ENCODE peak calls at places on chromosome 10, in nine cellular contexts. X is mammary epithelial cell; I is aorta; Z is GM23248; O is ovary; S is esophagus squamous epithelium; W is psoas muscle; B is esophagus muscularis mucosa; N is CD8-positive, alpha-beta T cell. K is an unnamed sample.

GRCh38 chr10:93299606-93300353 is 182.4 kb downstream of the MYOF start:
- DNase-seq in X (no peak), I (no peak), Z (no peak), O (no peak), S (no peak), W (no peak), B (no peak), N (no peak), K (no peak)

GRCh38 chr10:61024801-61025201 is 80.8 kb upstream of the RHOBTB1 start:
- DNase-seq in X (no peak), I (no peak), Z (peak; percentile 51), O (no peak), S (no peak), W (no peak), B (no peak), N (no peak), K (no peak)

GRCh38 chr10:48496831-48497792 is 107.8 kb downstream of the ARHGAP22 start:
- DNase-seq in X (peak; percentile 42), I (no peak), Z (peak; percentile 90), O (peak; percentile 45), S (no peak), W (no peak), B (peak; percentile 89), N (no peak), K (no peak)

GRCh38 chr10:43867667-43868361 is 219.1 kb upstream of the ZNF32 start:
- DNase-seq in X (no peak), I (no peak), Z (peak; percentile 97), O (no peak), S (no peak), W (no peak), B (no peak), N (no peak), K (no peak)

GRCh38 chr10:132700168-132701098 is 85.5 kb downstream of the NKX6-2 start:
- DNase-seq in X (no peak), I (peak; percentile 79), Z (peak; percentile 75), O (peak; percentile 45), S (no peak), W (no peak), B (no peak), N (no peak), K (no peak)

GRCh38 chr10:121910673-121911420 is 17.0 kb downstream of the ATE1 start:
- DNase-seq in X (peak; percentile 27), I (no peak), Z (peak; percentile 56), O (no peak), S (no peak), W (no peak), B (no peak), N (no peak), K (no peak)

GRCh38 chr10:86451604-86451960 is 70.0 kb downstream of the WAPL start:
- DNase-seq in X (no peak), I (no peak), Z (no peak), O (no peak), S (no peak), W (no peak), B (no peak), N (no peak), K (no peak)

GRCh38 chr10:24952701-24953349 is 419 bp upstream of the PRTFDC1 start:
- DNase-seq in X (no peak), I (peak; percentile 77), Z (peak; percentile 92), O (peak; percentile 62), S (no peak), W (peak; percentile 49), B (peak; percentile 83), N (peak; percentile 25), K (peak; percentile 23)

DNA sequence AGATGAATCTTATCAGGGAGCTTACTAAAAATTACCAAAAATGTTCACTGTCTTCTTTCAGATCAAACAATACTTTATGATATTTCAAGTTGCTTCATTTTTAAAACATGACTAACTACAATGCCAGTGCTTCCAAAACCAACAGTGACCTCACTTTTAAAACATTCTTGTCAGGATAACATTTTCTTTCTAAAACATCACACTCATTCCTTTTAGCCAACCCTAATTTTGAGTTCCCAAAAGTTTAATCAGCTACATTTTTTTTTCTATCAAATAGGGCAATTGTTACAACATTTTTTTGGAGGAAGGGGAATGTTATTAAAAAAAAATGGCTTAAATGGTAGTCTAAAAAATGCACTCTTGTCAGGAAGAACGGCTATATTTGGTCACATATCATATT is 37.3 kb downstream of the RTKN2 start:
- DNase-seq in X (peak; percentile 56), I (no peak), Z (peak; percentile 84), O (no peak), S (no peak), W (no peak), B (no peak), N (no peak), K (no peak)
- H3K36me3 ChIP-seq in X (peaks cover 2% of the 10 kb centered on the region), I (no peaks in the 10 kb centered on the region), Z (no peaks in the 10 kb centered on the region), O (no peaks in the 10 kb centered on the region), S (no peaks in the 10 kb centered on the region), W (no peaks in the 10 kb centered on the region), B (no peaks in the 10 kb centered on the region), N (no peaks in the 10 kb centered on the region), K (no peaks in the 10 kb centered on the region)

DNA sequence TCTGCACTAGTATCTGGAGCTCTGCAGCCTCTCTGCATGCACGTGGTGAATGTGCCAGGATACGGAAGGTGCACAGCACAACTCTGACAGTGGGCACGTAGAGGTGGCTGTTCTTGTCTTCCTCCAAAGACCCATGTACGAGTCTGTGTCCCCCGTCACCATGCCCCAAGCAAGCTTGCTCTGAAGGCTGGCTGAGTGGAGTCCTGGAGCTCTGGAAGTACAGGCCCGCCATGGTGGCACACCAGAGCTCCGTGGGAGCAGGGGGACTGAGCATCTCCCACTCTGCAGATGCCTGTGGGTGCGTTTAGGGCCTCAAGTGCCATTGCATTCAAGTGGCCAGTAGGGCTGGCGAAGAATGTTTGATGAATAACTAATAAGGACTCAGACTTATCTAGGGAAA is 17.1 kb downstream of the BCCIP start:
- DNase-seq in X (no peak), I (no peak), Z (no peak), O (no peak), S (no peak), W (no peak), B (no peak), N (no peak), K (no peak)
- H3K36me3 ChIP-seq in X (peaks cover 32% of the 10 kb centered on the region), I (peaks cover 4% of the 10 kb centered on the region), Z (peaks cover 45% of the 10 kb centered on the region), O (no peaks in the 10 kb centered on the region), S (peaks cover 42% of the 10 kb centered on the region), W (peaks cover 95% of the 10 kb centered on the region), B (peaks cover 32% of the 10 kb centered on the region), N (peaks cover 32% of the 10 kb centered on the region), K (peaks cover 72% of the 10 kb centered on the region)

GRCh38 chr10:3098689-3099088 is 31.3 kb downstream of the PFKP start:
- DNase-seq in X (no peak), I (no peak), Z (no peak), O (no peak), S (no peak), W (no peak), B (no peak), N (no peak), K (no peak)

GRCh38 chr10:3102721-3103410 is 35.5 kb downstream of the PFKP start:
- DNase-seq in X (no peak), I (no peak), Z (peak; percentile 39), O (no peak), S (no peak), W (no peak), B (no peak), N (no peak), K (no peak)

GRCh38 chr10:3100856-3101640 is 33.7 kb downstream of the PFKP start:
- DNase-seq in X (no peak), I (no peak), Z (no peak), O (no peak), S (no peak), W (no peak), B (no peak), N (no peak), K (no peak)

GRCh38 chr10:3099291-3100092 is 32.1 kb downstream of the PFKP start:
- DNase-seq in X (peak; percentile 81), I (no peak), Z (peak; percentile 87), O (no peak), S (no peak), W (no peak), B (no peak), N (no peak), K (no peak)

DNA sequence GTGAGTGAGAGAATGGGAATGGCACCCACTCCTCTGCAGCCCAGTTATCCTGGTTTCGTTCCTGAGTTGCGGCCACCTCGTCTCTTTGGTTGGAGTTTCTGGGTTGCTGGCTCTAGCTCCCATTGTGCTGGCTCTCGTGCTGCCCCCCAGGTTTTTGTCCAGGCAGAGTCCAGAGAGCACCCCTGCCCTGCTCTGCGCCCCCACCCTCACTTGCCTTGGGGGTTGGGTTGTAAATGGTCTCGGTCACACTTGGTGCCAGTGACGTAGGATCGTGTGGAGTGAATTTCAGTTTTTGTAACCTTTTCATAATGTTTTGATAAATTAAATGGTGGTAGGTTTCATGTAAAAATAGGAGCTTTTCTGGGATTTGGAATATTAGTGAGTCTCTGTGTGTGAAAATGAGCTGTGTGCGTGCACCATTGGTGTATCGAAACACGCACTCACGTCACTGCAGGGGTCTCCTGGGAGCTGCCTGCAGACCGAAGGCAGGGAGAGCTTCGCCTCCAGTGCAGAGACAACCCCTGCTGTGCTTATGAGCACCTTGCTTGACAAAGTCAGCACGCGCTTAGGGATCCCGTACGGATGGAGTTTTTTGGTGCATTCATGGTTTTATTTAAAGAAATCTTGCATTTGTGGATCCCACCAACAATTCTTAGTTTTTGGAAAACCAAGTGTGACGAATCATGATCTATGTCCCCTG is 32.9 kb downstream of the PFKP start:
- DNase-seq in X (no peak), I (no peak), Z (no peak), O (no peak), S (no peak), W (no peak), B (no peak), N (no peak), K (no peak)
- H3K36me3 ChIP-seq in X (peaks cover 41% of the 10 kb centered on the region), I (no peaks in the 10 kb centered on the region), Z (peaks cover 27% of the 10 kb centered on the region), O (no peaks in the 10 kb centered on the region), S (peaks cover under 1% of the 10 kb centered on the region), W (no peaks in the 10 kb centered on the region), B (peaks cover 3% of the 10 kb centered on the region), N (peaks cover 18% of the 10 kb centered on the region), K (no peaks in the 10 kb centered on the region)

GRCh38 chr10:58267713-58268453 is at the start of gene IPMK:
- DNase-seq in X (peak; percentile 90), I (peak; percentile 98), Z (peak; percentile 95), O (peak; percentile 92), S (peak; percentile 67), W (peak; percentile 95), B (peak; percentile 97), N (peak; percentile 94), K (peak; percentile 92)
- H3K36me3 ChIP-seq in X (no peaks in the 10 kb centered on the region), I (no peaks in the 10 kb centered on the region), Z (no peaks in the 10 kb centered on the region), O (no peaks in the 10 kb centered on the region), S (no peaks in the 10 kb centered on the region), W (no peaks in the 10 kb centered on the region), B (no peaks in the 10 kb centered on the region), N (no peaks in the 10 kb centered on the region), K (no peaks in the 10 kb centered on the region)

DNA sequence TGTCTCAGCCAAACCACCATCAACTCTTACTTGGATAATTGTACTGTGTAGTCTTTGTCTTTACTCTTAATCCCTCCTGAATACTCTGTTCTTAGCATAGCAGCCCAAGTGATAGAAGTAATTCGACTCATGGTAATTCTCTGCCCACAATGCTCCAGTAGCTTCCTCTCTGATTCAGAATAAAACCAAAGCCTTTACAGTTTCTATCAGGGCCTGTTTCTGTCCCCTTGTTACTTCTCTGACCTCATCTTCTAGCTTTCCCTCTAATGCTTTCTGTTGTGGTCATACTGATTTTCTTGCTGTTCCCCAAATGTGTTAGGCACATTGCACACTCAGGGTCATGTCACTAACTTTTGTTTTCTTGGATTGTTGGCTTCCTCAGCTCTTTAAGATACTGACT is 8.0 kb downstream of the ZNF518A start:
- DNase-seq in X (no peak), I (no peak), Z (no peak), O (no peak), S (no peak), W (no peak), B (no peak), N (no peak), K (no peak)
- H3K36me3 ChIP-seq in X (peaks cover 13% of the 10 kb centered on the region), I (no peaks in the 10 kb centered on the region), Z (peaks cover 14% of the 10 kb centered on the region), O (no peaks in the 10 kb centered on the region), S (peaks cover 3% of the 10 kb centered on the region), W (peaks cover 75% of the 10 kb centered on the region), B (peaks cover 21% of the 10 kb centered on the region), N (peaks cover 19% of the 10 kb centered on the region), K (no peaks in the 10 kb centered on the region)